ENCODE peak calls at places on chromosomes 5 and 9, in seven cellular contexts. W is transverse colon, H is endothelial cell of umbilical vein, P is esophagus squamous epithelium, C is cardiac fibroblast, S is choroid plexus epithelial cell, Z is kidney epithelial cell. I is an unnamed sample.

GRCh38 chr5:34998058-34998789 is 49.5 kb downstream of the AGXT2 start:
- DNase-seq in W (no peak), H (no peak), P (no peak), C (peak), S (peak), Z (no peak), I (peak)

GRCh38 chr9:134637241-134637640 is 4.4 kb upstream of the COL5A1 start:
- DNase-seq in W (no peak), H (no peak), P (no peak), C (no peak), S (peak), Z (no peak), I (no peak)

GRCh38 chr9:14661421-14662059 is 31.7 kb downstream of the ZDHHC21 start:
- DNase-seq in W (no peak), H (peak), P (no peak), C (peak), S (peak), Z (no peak), I (peak)

GRCh38 chr9:68575821-68576220 is 35.1 kb upstream of the TMEM252 start:
- DNase-seq in W (no peak), H (no peak), P (no peak), C (no peak), S (no peak), Z (no peak), I (no peak)

GRCh38 chr9:95572370-95573151 is 55.8 kb upstream of the PTCH1 start:
- DNase-seq in W (no peak), H (no peak), P (no peak), C (peak), S (no peak), Z (no peak), I (no peak)

GRCh38 chr5:78745985-78746384 is 97.4 kb upstream of the LHFPL2 start:
- DNase-seq in W (no peak), H (no peak), P (no peak), C (no peak), S (no peak), Z (no peak), I (no peak)

GRCh38 chr9:90854637-90855036 is 53.0 kb downstream of the SYK start:
- DNase-seq in W (no peak), H (no peak), P (no peak), C (no peak), S (no peak), Z (no peak), I (no peak)

GRCh38 chr9:113774968-113775367 is 101.1 kb upstream of the ZNF618 start:
- DNase-seq in W (no peak), H (no peak), P (no peak), C (no peak), S (no peak), Z (no peak), I (no peak)

GRCh38 chr5:180467989-180468731 is 26.0 kb upstream of the CNOT6 start:
- DNase-seq in W (no peak), H (no peak), P (no peak), C (no peak), S (no peak), Z (no peak), I (no peak)

GRCh38 chr5:36414869-36415282 is 113.2 kb upstream of the RANBP3L start:
- DNase-seq in W (no peak), H (peak), P (no peak), C (peak), S (peak), Z (peak), I (peak)

GRCh38 chr5:159975462-159976019 is 33.4 kb upstream of the TTC1 start:
- DNase-seq in W (no peak), H (peak), P (no peak), C (peak), S (peak), Z (peak), I (peak)

GRCh38 chr9:124280176-124280691 is 22.5 kb downstream of the NEK6 start:
- DNase-seq in W (no peak), H (peak), P (no peak), C (peak), S (peak), Z (peak), I (peak)

GRCh38 chr9:69965416-69966145 is 78.1 kb upstream of the MAMDC2 start:
- DNase-seq in W (no peak), H (no peak), P (no peak), C (peak), S (no peak), Z (no peak), I (no peak)

GRCh38 chr5:157582731-157583580 is 7.4 kb upstream of the ADAM19 start:
- DNase-seq in W (no peak), H (peak), P (no peak), C (no peak), S (no peak), Z (no peak), I (no peak)

GRCh38 chr5:136285501-136285900 is 79.8 kb downstream of the TRPC7 start:
- DNase-seq in W (no peak), H (no peak), P (no peak), C (peak), S (peak), Z (no peak), I (peak)

GRCh38 chr5:35470866-35471265 is 146.8 kb upstream of the SPEF2 start:
- DNase-seq in W (no peak), H (no peak), P (no peak), C (peak), S (peak), Z (peak), I (peak)

GRCh38 chr9:4499917-4500316 is 9.6 kb downstream of the SLC1A1 start:
- DNase-seq in W (no peak), H (no peak), P (no peak), C (no peak), S (no peak), Z (no peak), I (no peak)

GRCh38 chr5:78540335-78541057 is 108.1 kb downstream of the LHFPL2 start:
- DNase-seq in W (no peak), H (no peak), P (no peak), C (peak), S (no peak), Z (no peak), I (peak)

GRCh38 chr5:151953833-151954232 is 29.2 kb upstream of the GLRA1 start:
- DNase-seq in W (no peak), H (no peak), P (no peak), C (no peak), S (no peak), Z (no peak), I (no peak)

GRCh38 chr9:109372246-109372645 is 51.4 kb upstream of the EPB41L4B start:
- DNase-seq in W (no peak), H (no peak), P (no peak), C (no peak), S (no peak), Z (no peak), I (no peak)

GRCh38 chr5:127028822-127029457 is 1.4 kb downstream of the MARCHF3 start:
- DNase-seq in W (peak), H (peak), P (peak), C (peak), S (peak), Z (no peak), I (no peak)

GRCh38 chr5:50715001-50715400 is 48.6 kb downstream of the PARP8 start:
- DNase-seq in W (no peak), H (no peak), P (no peak), C (no peak), S (no peak), Z (no peak), I (no peak)

GRCh38 chr5:58453326-58453725 is 6.6 kb downstream of the PLK2 start:
- DNase-seq in W (no peak), H (no peak), P (no peak), C (no peak), S (no peak), Z (no peak), I (no peak)

GRCh38 chr9:121660367-121660766 is 8.9 kb downstream of the DAB2IP start:
- DNase-seq in W (no peak), H (no peak), P (no peak), C (no peak), S (no peak), Z (no peak), I (no peak)

GRCh38 chr9:33458444-33458843 is 11.1 kb upstream of the AQP3 start:
- DNase-seq in W (no peak), H (peak), P (no peak), C (no peak), S (no peak), Z (peak), I (no peak)

GRCh38 chr5:165423697-165424299 is 1918.4 kb downstream of the MAT2B start:
- DNase-seq in W (no peak), H (no peak), P (no peak), C (no peak), S (no peak), Z (no peak), I (no peak)

GRCh38 chr5:113156271-113156878 is 179.8 kb downstream of the DCP2 start:
- DNase-seq in W (no peak), H (no peak), P (no peak), C (no peak), S (no peak), Z (no peak), I (no peak)

GRCh38 chr9:91845839-91846238 is 104.2 kb downstream of the ROR2 start:
- DNase-seq in W (no peak), H (no peak), P (no peak), C (no peak), S (no peak), Z (no peak), I (no peak)

GRCh38 chr5:6417657-6418056 is 31.0 kb upstream of the UBE2QL1 start:
- DNase-seq in W (no peak), H (no peak), P (no peak), C (no peak), S (no peak), Z (no peak), I (no peak)

GRCh38 chr9:135799261-135799660 is 97.3 kb downstream of the KCNT1 start:
- DNase-seq in W (no peak), H (no peak), P (no peak), C (no peak), S (no peak), Z (no peak), I (no peak)

GRCh38 chr5:54309751-54310432 is 481 bp downstream of the ARL15 start:
- DNase-seq in W (peak), H (peak), P (no peak), C (peak), S (peak), Z (no peak), I (peak)

GRCh38 chr9:136103651-136104487 is 8.8 kb upstream of the NACC2 start:
- DNase-seq in W (peak), H (no peak), P (no peak), C (no peak), S (no peak), Z (no peak), I (no peak)

GRCh38 chr5:38601843-38602424 is 45.5 kb upstream of the LIFR start:
- DNase-seq in W (no peak), H (no peak), P (no peak), C (peak), S (peak), Z (peak), I (peak)

GRCh38 chr5:36877667-36878420 is 1.3 kb downstream of the NIPBL start:
- DNase-seq in W (no peak), H (peak), P (no peak), C (peak), S (peak), Z (no peak), I (peak)

GRCh38 chr5:181099453-181100086 is 31.4 kb downstream of the OR2V1 start:
- DNase-seq in W (no peak), H (no peak), P (no peak), C (no peak), S (no peak), Z (no peak), I (no peak)

GRCh38 chr5:112412370-112412769 is 6.7 kb downstream of the EPB41L4A start:
- DNase-seq in W (no peak), H (peak), P (no peak), C (no peak), S (no peak), Z (peak), I (no peak)

DNA sequence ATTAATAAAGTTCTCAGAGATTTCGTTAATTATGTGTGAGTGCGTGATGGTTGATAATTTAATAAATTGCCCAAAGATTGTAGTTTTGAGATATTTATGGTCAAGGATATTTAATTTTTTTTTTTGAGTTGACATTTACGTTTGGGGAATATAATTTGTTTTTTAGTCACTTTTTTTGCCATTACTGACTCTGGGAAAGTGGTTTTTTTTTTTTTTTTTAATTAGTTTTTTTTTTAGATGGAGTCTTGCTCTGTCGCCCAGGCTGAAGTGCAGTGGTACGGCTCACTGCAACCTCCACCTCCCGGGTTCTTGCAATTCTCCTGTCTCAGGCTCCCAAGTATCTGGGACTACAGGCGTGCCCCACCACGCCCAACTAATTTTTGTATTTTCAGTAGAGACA is 1.7 kb downstream of the BDP1 start:
- DNase-seq in W (no peak), H (no peak), P (no peak), C (no peak), S (no peak), Z (no peak), I (no peak)
- H3K4me3 ChIP-seq in W (no peak), H (peak), P (no peak), C (peak), S (no peak), Z (peak), I (peak)

GRCh38 chr9:87201316-87201715 is 254.0 kb upstream of the GAS1 start:
- DNase-seq in W (no peak), H (no peak), P (no peak), C (peak), S (peak), Z (no peak), I (peak)

GRCh38 chr9:87197349-87198130 is 250.2 kb upstream of the GAS1 start:
- DNase-seq in W (no peak), H (no peak), P (no peak), C (no peak), S (no peak), Z (no peak), I (no peak)

GRCh38 chr9:87195306-87195705 is 248.0 kb upstream of the GAS1 start:
- DNase-seq in W (no peak), H (no peak), P (no peak), C (peak), S (no peak), Z (no peak), I (no peak)

GRCh38 chr9:87198716-87199115 is 251.4 kb upstream of the GAS1 start:
- DNase-seq in W (no peak), H (no peak), P (no peak), C (peak), S (peak), Z (no peak), I (no peak)

DNA sequence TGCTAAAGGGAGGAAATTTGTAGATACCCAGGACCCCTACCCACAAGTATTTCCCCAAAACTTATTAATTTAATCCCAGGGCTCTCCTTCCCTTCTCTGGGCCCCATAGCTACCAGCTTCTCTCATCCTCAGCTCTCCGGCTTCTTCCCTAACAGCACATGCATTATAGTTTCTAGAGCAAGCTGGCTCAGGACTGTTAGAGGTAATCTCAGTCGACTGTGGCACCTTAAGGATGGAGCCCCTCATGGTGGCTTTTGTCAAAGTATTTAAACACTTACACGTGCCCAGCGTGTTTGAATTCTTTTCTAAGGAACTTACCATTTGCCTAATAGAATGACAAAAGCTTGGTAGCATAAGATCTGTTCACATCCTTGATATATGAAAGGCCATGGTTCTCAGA is 252.5 kb upstream of the GAS1 start:
- DNase-seq in W (no peak), H (no peak), P (no peak), C (no peak), S (no peak), Z (no peak), I (no peak)
- TF ChIP-seq CTCF in W (no peak), H (no peak), P (no peak), C (no peak), S (no peak), Z (no peak), I (no peak)

DNA sequence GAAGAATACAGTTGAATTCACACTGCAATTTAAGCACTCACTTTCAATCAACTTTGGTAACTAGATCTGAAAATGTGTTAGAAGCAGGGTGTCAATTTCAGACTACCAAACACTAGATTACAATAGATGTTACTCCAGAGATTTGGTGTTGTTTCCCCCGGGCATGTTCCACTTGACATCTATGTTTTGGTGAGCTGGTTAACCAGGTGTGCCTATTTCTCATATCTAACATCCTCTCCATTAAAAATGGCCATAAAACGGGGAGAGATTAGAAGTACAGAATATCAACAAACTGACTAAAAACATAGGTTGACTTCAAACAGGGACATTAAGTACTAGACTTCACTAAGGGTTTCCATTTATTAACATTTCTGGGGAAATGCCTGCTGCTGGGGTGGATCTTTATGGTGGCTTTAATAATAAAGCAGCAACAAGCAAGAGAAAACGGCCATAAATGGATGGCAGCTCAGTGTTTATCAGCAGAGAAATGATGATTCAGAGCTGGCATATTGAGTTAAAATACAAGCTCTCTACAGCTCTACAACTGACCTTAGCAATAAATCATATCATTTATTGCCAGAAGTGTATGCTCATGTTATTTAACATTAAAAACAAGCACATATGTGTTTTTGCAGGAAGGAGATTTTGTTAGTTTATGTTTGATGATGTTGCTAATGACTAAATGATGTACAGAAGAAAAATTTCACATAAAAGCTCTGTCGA is 158.9 kb downstream of the SLF1 start:
- DNase-seq in W (no peak), H (no peak), P (no peak), C (no peak), S (no peak), Z (no peak), I (no peak)
- H3K4me3 ChIP-seq in W (no peak), H (no peak), P (no peak), C (no peak), S (no peak), Z (no peak), I (no peak)

GRCh38 chr9:13171261-13171660 is 108.2 kb downstream of the MPDZ start:
- DNase-seq in W (no peak), H (no peak), P (no peak), C (peak), S (peak), Z (no peak), I (peak)

GRCh38 chr9:13175732-13176131 is 103.8 kb downstream of the MPDZ start:
- DNase-seq in W (no peak), H (no peak), P (no peak), C (no peak), S (no peak), Z (no peak), I (no peak)

GRCh38 chr9:13173553-13173952 is 105.9 kb downstream of the MPDZ start:
- DNase-seq in W (no peak), H (no peak), P (no peak), C (no peak), S (no peak), Z (no peak), I (no peak)

GRCh38 chr9:13174906-13175639 is 104.4 kb downstream of the MPDZ start:
- DNase-seq in W (no peak), H (no peak), P (no peak), C (no peak), S (no peak), Z (no peak), I (no peak)
- TF ChIP-seq CTCF in W (no peak), H (no peak), P (no peak), C (no peak), S (no peak), Z (no peak), I (no peak)

GRCh38 chr5:40834391-40834848 is 602 bp downstream of the RPL37 start:
- DNase-seq in W (peak), H (peak), P (no peak), C (peak), S (peak), Z (no peak), I (peak)

GRCh38 chr5:40829748-40830305 is 5.2 kb downstream of the RPL37 start:
- DNase-seq in W (no peak), H (no peak), P (no peak), C (no peak), S (no peak), Z (no peak), I (no peak)

GRCh38 chr5:40833712-40834229 is 1.3 kb downstream of the RPL37 start:
- DNase-seq in W (no peak), H (no peak), P (no peak), C (no peak), S (no peak), Z (no peak), I (no peak)

GRCh38 chr5:40831346-40832210 is 3.4 kb downstream of the RPL37 start:
- DNase-seq in W (no peak), H (no peak), P (no peak), C (no peak), S (no peak), Z (no peak), I (no peak)

GRCh38 chr5:40832345-40832744 is 2.7 kb downstream of the RPL37 start:
- DNase-seq in W (no peak), H (no peak), P (no peak), C (peak), S (peak), Z (no peak), I (no peak)
- H3K4me3 ChIP-seq in W (no peak), H (peak), P (no peak), C (no peak), S (no peak), Z (no peak), I (peak)

I was measured in fibroblast of pulmonary artery.